ENCODE peak calls at places on chromosome 22, in seven cellular contexts. C is neuronal stem cell, E is H1, P is H9, J is mesenchymal stem cell, A is IMR-90, M is trophoblast cell. U is an unnamed sample.

GRCh38 chr22:46432164-46433068 is 96.9 kb downstream of the TRMU start:
- DNase-seq in C (no peak), E (peak; percentile 43), P (no peak), J (no peak), A (no peak), M (no peak), U (no peak)

GRCh38 chr22:31625661-31626426 is 36.2 kb downstream of the PISD start:
- DNase-seq in C (peak; percentile 63), E (peak; percentile 84), P (peak; percentile 88), J (no peak), A (peak; percentile 19), M (no peak), U (peak; percentile 87)

GRCh38 chr22:21082248-21082647 is 36.5 kb downstream of the LRRC74B start:
- DNase-seq in C (no peak), E (no peak), P (no peak), J (no peak), A (peak; percentile 25), M (peak; percentile 89), U (no peak)

GRCh38 chr22:37806409-37807338 is 1.1 kb upstream of the GCAT start:
- DNase-seq in C (no peak), E (no peak), P (no peak), J (peak; percentile 53), A (peak; percentile 52), M (no peak), U (peak; percentile 48)

GRCh38 chr22:44898236-44898635 is 111.6 kb downstream of the PHF21B start:
- DNase-seq in C (no peak), E (peak; percentile 32), P (no peak), J (no peak), A (no peak), M (no peak), U (no peak)

GRCh38 chr22:33210129-33210784 is 152.1 kb upstream of the SYN3 start:
- DNase-seq in C (peak; percentile 47), E (peak; percentile 66), P (peak; percentile 79), J (peak; percentile 30), A (peak; percentile 9), M (no peak), U (peak; percentile 79)

GRCh38 chr22:22408731-22409696 is 99.5 kb downstream of the ZNF280B start:
- DNase-seq in C (peak; percentile 21), E (peak; percentile 69), P (peak; percentile 57), J (peak; percentile 18), A (peak; percentile 4), M (peak; percentile 92), U (peak; percentile 57)

GRCh38 chr22:49657275-49657973 is 170.2 kb downstream of the BRD1 start:
- DNase-seq in C (no peak), E (no peak), P (no peak), J (no peak), A (no peak), M (peak; percentile 17), U (peak; percentile 23)

GRCh38 chr22:44906248-44906936 is 103.4 kb downstream of the PHF21B start:
- DNase-seq in C (no peak), E (no peak), P (no peak), J (no peak), A (no peak), M (no peak), U (no peak)

GRCh38 chr22:33666661-33667619 is 253.3 kb downstream of the LARGE1 start:
- DNase-seq in C (no peak), E (no peak), P (no peak), J (no peak), A (no peak), M (no peak), U (peak; percentile 75)

GRCh38 chr22:21837184-21837979 is 30.1 kb downstream of the MAPK1 start:
- DNase-seq in C (peak; percentile 17), E (no peak), P (no peak), J (peak; percentile 90), A (peak; percentile 91), M (no peak), U (peak; percentile 89)

GRCh38 chr22:36922097-36922608 is 8.7 kb downstream of the CSF2RB start:
- DNase-seq in C (no peak), E (no peak), P (peak; percentile 59), J (no peak), A (no peak), M (peak; percentile 89), U (peak; percentile 54)

GRCh38 chr22:41562461-41562860 is 1.7 kb downstream of the CSDC2 start:
- DNase-seq in C (no peak), E (no peak), P (no peak), J (no peak), A (no peak), M (no peak), U (no peak)
- H3K27ac ChIP-seq in C (no peak overlapping the region), E (no peak overlapping the region), P (no peak overlapping the region), J (peak overlapping the region; percentile 71), A (peak overlapping the region; percentile 73), M (no peak overlapping the region), U (peak overlapping the region; percentile 38)

DNA sequence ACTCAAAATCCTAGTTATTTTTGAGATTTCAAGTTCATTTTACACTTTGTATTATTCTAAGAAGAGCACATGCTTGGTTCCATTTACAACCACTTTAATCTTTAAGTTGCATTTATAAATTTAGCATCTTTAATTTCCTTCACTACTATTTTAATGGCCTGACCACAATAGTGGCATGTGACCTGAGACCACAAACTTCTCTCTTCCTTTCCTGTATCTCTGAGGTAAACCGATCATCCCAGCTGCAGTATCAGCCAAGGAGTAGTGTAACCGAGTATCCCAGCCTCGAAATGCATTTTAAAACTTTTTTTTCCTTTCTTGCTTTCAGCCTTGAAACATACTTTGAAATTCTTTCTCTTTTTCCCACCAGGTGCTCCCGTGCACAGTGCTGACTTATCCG is 28.7 kb upstream of the CBX6 start:
- DNase-seq in C (no peak), E (no peak), P (no peak), J (no peak), A (no peak), M (no peak), U (no peak)
- H3K4ac ChIP-seq in C (no peak overlapping the region), E (no peak overlapping the region), P (no peak overlapping the region), J (no peak overlapping the region), A (no peak overlapping the region), M (no peak overlapping the region), U (no peak overlapping the region)

GRCh38 chr22:19901577-19902244 is 39.9 kb upstream of the COMT start:
- DNase-seq in C (no peak), E (no peak), P (no peak), J (no peak), A (no peak), M (no peak), U (no peak)
- H3K27ac ChIP-seq in C (no peak overlapping the region), E (no peak overlapping the region), P (no peak overlapping the region), J (no peak overlapping the region), A (no peak overlapping the region), M (no peak overlapping the region), U (no peak overlapping the region)

GRCh38 chr22:24566899-24567511 is 11.2 kb downstream of the SNRPD3 start:
- DNase-seq in C (no peak), E (no peak), P (no peak), J (no peak), A (no peak), M (no peak), U (no peak)

GRCh38 chr22:24576793-24577192 is 16.1 kb downstream of the LRRC75B start:
- DNase-seq in C (no peak), E (no peak), P (no peak), J (no peak), A (no peak), M (no peak), U (no peak)

GRCh38 chr22:24567668-24568067 is 11.9 kb downstream of the SNRPD3 start:
- DNase-seq in C (no peak), E (no peak), P (no peak), J (no peak), A (no peak), M (no peak), U (no peak)

GRCh38 chr22:24571266-24571665 is 15.5 kb downstream of the SNRPD3 start:
- DNase-seq in C (no peak), E (no peak), P (no peak), J (no peak), A (no peak), M (no peak), U (no peak)
- H3K4ac ChIP-seq in C (no peak overlapping the region), E (no peak overlapping the region), P (no peak overlapping the region), J (no peak overlapping the region), A (no peak overlapping the region), M (no peak overlapping the region), U (no peak overlapping the region)